ENCODE peak calls at places on chromosomes 5 and 9, in six cellular contexts. K, E, F, Y, Q and U are unnamed samples.

GRCh38 chr9:135029871-135030710 is 57.4 kb upstream of the OLFM1 start:
- DNase-seq in K (peak), E (no peak), F (no peak), Y (no peak), Q (no peak), U (no peak)

GRCh38 chr5:137622850-137623249 is 113.0 kb downstream of the KLHL3 start:
- DNase-seq in K (peak), E (peak), F (no peak), Y (peak), Q (peak), U (no peak)

GRCh38 chr5:168224110-168224509 is 67.3 kb upstream of the WWC1 start:
- DNase-seq in K (no peak), E (no peak), F (no peak), Y (no peak), Q (no peak), U (no peak)

GRCh38 chr5:82355921-82356454 is 77.8 kb upstream of the RPS23 start:
- DNase-seq in K (no peak), E (no peak), F (no peak), Y (no peak), Q (peak), U (no peak)

GRCh38 chr5:136522217-136522956 is 157.0 kb upstream of the TRPC7 start:
- DNase-seq in K (no peak), E (no peak), F (no peak), Y (no peak), Q (no peak), U (no peak)

GRCh38 chr5:31193591-31194457 is at the start of gene CDH6:
- DNase-seq in K (no peak), E (peak), F (peak), Y (peak), Q (peak), U (no peak)

GRCh38 chr5:176743828-176744583 is 66.4 kb upstream of the UNC5A start:
- DNase-seq in K (no peak), E (peak), F (no peak), Y (no peak), Q (no peak), U (no peak)

GRCh38 chr5:8829322-8830029 is 716.4 kb downstream of the SEMA5A start:
- DNase-seq in K (no peak), E (no peak), F (peak), Y (no peak), Q (peak), U (peak)

GRCh38 chr9:80968611-80969010 is 720.7 kb downstream of the TLE1 start:
- DNase-seq in K (no peak), E (no peak), F (peak), Y (no peak), Q (peak), U (peak)

GRCh38 chr5:152437861-152438260 is 32.8 kb upstream of the NMUR2 start:
- DNase-seq in K (no peak), E (no peak), F (no peak), Y (no peak), Q (no peak), U (no peak)

GRCh38 chr9:77432053-77432452 is 216.1 kb downstream of the GNA14 start:
- DNase-seq in K (no peak), E (no peak), F (no peak), Y (no peak), Q (no peak), U (no peak)

GRCh38 chr5:911601-912000 is 18.9 kb downstream of the TRIP13 start:
- DNase-seq in K (no peak), E (no peak), F (no peak), Y (no peak), Q (peak), U (peak)

GRCh38 chr9:36251428-36251827 is 6.8 kb downstream of the GNE start:
- DNase-seq in K (no peak), E (no peak), F (no peak), Y (no peak), Q (no peak), U (no peak)

GRCh38 chr5:145350501-145350900 is 484.6 kb downstream of the PRELID2 start:
- DNase-seq in K (no peak), E (no peak), F (peak), Y (no peak), Q (peak), U (no peak)

GRCh38 chr5:154287136-154287535 is 96.6 kb downstream of the GALNT10 start:
- DNase-seq in K (no peak), E (no peak), F (peak), Y (no peak), Q (peak), U (no peak)

GRCh38 chr9:120965344-120966004 is 38.9 kb upstream of the TRAF1 start:
- DNase-seq in K (no peak), E (no peak), F (no peak), Y (no peak), Q (peak), U (no peak)

GRCh38 chr9:27151693-27152397 is 42.8 kb downstream of the TEK start:
- DNase-seq in K (no peak), E (no peak), F (peak), Y (no peak), Q (peak), U (peak)

GRCh38 chr9:76379494-76379893 is 14.7 kb downstream of the RFK start:
- DNase-seq in K (no peak), E (no peak), F (no peak), Y (no peak), Q (no peak), U (no peak)

GRCh38 chr5:6858419-6858818 is 145.2 kb downstream of the TENT4A start:
- DNase-seq in K (peak), E (no peak), F (no peak), Y (no peak), Q (no peak), U (no peak)

GRCh38 chr9:4137234-4137633 is 162.6 kb downstream of the GLIS3 start:
- DNase-seq in K (no peak), E (no peak), F (peak), Y (no peak), Q (peak), U (peak)

GRCh38 chr5:3429962-3430361 is 165.7 kb upstream of the IRX1 start:
- DNase-seq in K (no peak), E (no peak), F (no peak), Y (no peak), Q (no peak), U (no peak)

GRCh38 chr5:3428355-3428754 is 167.3 kb upstream of the IRX1 start:
- DNase-seq in K (no peak), E (no peak), F (no peak), Y (no peak), Q (no peak), U (no peak)

GRCh38 chr5:3432135-3432534 is 163.5 kb upstream of the IRX1 start:
- DNase-seq in K (no peak), E (no peak), F (no peak), Y (no peak), Q (no peak), U (no peak)
- TF ChIP-seq CTCF in K (no peak), E (no peak), F (no peak), Y (no peak), Q (no peak), U (no peak)

DNA sequence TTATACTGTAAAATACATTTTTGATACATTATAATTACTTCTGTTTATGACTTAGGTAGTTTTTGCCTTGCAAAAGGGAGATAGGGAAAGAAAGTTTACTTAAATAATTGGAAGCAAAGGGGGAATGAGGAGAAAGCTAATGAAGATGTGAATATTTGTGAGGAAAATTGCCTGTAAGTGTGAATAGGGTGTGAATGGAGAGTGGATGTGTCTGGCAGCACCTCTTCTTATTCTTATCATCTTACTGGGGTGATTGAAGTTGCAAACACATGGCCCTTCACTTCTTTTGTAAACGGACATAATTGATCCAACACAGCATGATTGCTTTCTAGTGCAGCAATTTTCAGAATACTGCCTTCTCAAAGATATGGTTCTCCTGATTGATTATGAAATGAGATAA is 46.6 kb downstream of the PALM2AKAP2 start:
- DNase-seq in K (no peak), E (no peak), F (no peak), Y (no peak), Q (no peak), U (no peak)
- H3K4me3 ChIP-seq in K (no peak), E (no peak), F (no peak), Y (no peak), Q (no peak), U (no peak)

GRCh38 chr5:37833990-37834389 is 5.9 kb downstream of the GDNF start:
- DNase-seq in K (no peak), E (no peak), F (no peak), Y (no peak), Q (no peak), U (no peak)

GRCh38 chr5:37834542-37835399 is 5.1 kb downstream of the GDNF start:
- DNase-seq in K (peak), E (no peak), F (peak), Y (no peak), Q (no peak), U (no peak)

GRCh38 chr5:37831821-37832524 is 7.9 kb downstream of the GDNF start:
- DNase-seq in K (no peak), E (no peak), F (peak), Y (no peak), Q (no peak), U (no peak)

GRCh38 chr5:37825334-37825915 is 14.4 kb downstream of the GDNF start:
- DNase-seq in K (no peak), E (no peak), F (no peak), Y (no peak), Q (no peak), U (no peak)

GRCh38 chr5:37830348-37830747 is 9.5 kb downstream of the GDNF start:
- DNase-seq in K (peak), E (no peak), F (no peak), Y (no peak), Q (no peak), U (no peak)
- TF ChIP-seq CTCF in K (no peak), E (no peak), F (no peak), Y (no peak), Q (no peak), U (no peak)

GRCh38 chr9:21555911-21556310 is 73.8 kb upstream of the IFNE start:
- DNase-seq in K (no peak), E (no peak), F (no peak), Y (no peak), Q (peak), U (no peak)
- H3K4me3 ChIP-seq in K (no peak), E (no peak), F (peak), Y (no peak), Q (peak), U (peak)

GRCh38 chr9:104745852-104746251 is 1.6 kb upstream of the NIPSNAP3A start:
- DNase-seq in K (no peak), E (no peak), F (no peak), Y (no peak), Q (no peak), U (no peak)

GRCh38 chr9:104747565-104748358 is at the start of gene NIPSNAP3A:
- DNase-seq in K (peak), E (peak), F (peak), Y (peak), Q (peak), U (no peak)

GRCh38 chr9:104747245-104747564 is 278 bp upstream of the NIPSNAP3A start:
- DNase-seq in K (no peak), E (no peak), F (no peak), Y (no peak), Q (no peak), U (no peak)

GRCh38 chr9:104746798-104747197 is 685 bp upstream of the NIPSNAP3A start:
- DNase-seq in K (no peak), E (no peak), F (no peak), Y (no peak), Q (peak), U (no peak)

GRCh38 chr9:104746285-104746684 is 1.2 kb upstream of the NIPSNAP3A start:
- DNase-seq in K (no peak), E (no peak), F (no peak), Y (no peak), Q (no peak), U (no peak)
- TF ChIP-seq CTCF in K (no peak), E (no peak), F (no peak), Y (no peak), Q (no peak), U (no peak)

GRCh38 chr5:140109050-140109817 is 4.7 kb upstream of the PURA start:
- DNase-seq in K (no peak), E (no peak), F (peak), Y (no peak), Q (no peak), U (no peak)

GRCh38 chr5:140107312-140108092 is 6.4 kb upstream of the PURA start:
- DNase-seq in K (peak), E (peak), F (peak), Y (peak), Q (peak), U (peak)

GRCh38 chr5:140106101-140106500 is 7.8 kb upstream of the PURA start:
- DNase-seq in K (no peak), E (no peak), F (peak), Y (no peak), Q (no peak), U (no peak)

GRCh38 chr5:140108093-140109049 is 5.5 kb upstream of the PURA start:
- DNase-seq in K (peak), E (peak), F (peak), Y (peak), Q (no peak), U (no peak)

GRCh38 chr5:140106805-140107311 is 7.1 kb upstream of the PURA start:
- DNase-seq in K (no peak), E (no peak), F (no peak), Y (no peak), Q (no peak), U (no peak)
- H3K4me3 ChIP-seq in K (peak), E (peak), F (peak), Y (peak), Q (peak), U (peak)